ENCODE peak calls at places on chromosomes 6 and 20, in five cellular contexts. T, U, N, H and D are unnamed samples. For H3K9me3 and H3K36me3, the result is how much of the 10 kb centered on the place peaks cover.

GRCh38 chr6:162289972-162290371 is 437.6 kb downstream of the PRKN start:
- DNase-seq in T (no peak), U (no peak), N (no peak), H (no peak), D (no peak)

GRCh38 chr6:53014744-53015143 is 19.7 kb upstream of the GSTA4 start:
- DNase-seq in T (no peak), U (no peak), N (no peak), H (no peak), D (no peak)

GRCh38 chr6:118892248-118893094 is 1.5 kb upstream of the ASF1A start:
- DNase-seq in T (no peak), U (peak), N (no peak), H (no peak), D (no peak)

GRCh38 chr6:41818271-41819054 is 31.0 kb downstream of the TOMM6 start:
- DNase-seq in T (no peak), U (no peak), N (no peak), H (no peak), D (no peak)

GRCh38 chr20:46402236-46402886 is 4.1 kb downstream of the ELMO2 start:
- DNase-seq in T (no peak), U (peak), N (no peak), H (no peak), D (no peak)

GRCh38 chr6:132798820-132799538 is 542 bp upstream of the SLC18B1 start:
- DNase-seq in T (peak), U (peak), N (peak), H (peak), D (peak)

GRCh38 chr20:47878601-47879004 is 93.3 kb upstream of the SULF2 start:
- DNase-seq in T (no peak), U (no peak), N (no peak), H (no peak), D (peak)

GRCh38 chr6:10425973-10426780 is 11.3 kb upstream of the TFAP2A start:
- DNase-seq in T (no peak), U (peak), N (peak), H (no peak), D (peak)

GRCh38 chr6:106156863-106157262 is 70.7 kb downstream of the PRDM1 start:
- DNase-seq in T (no peak), U (no peak), N (no peak), H (no peak), D (no peak)
- H3K9me3 ChIP-seq in T (under half), U (under half), N (under half), H (under half), D (under half)

GRCh38 chr6:142302427-142303190 is 802 bp downstream of the ADGRG6 start:
- DNase-seq in T (no peak), U (no peak), N (no peak), H (no peak), D (no peak)
- H3K4me3 ChIP-seq in T (no peak), U (peak), N (peak), H (peak), D (peak)

GRCh38 chr20:63663332-63664066 is 5.4 kb downstream of the RTEL1 start:
- DNase-seq in T (no peak), U (no peak), N (no peak), H (no peak), D (no peak)

GRCh38 chr20:63660622-63661021 is 2.5 kb downstream of the RTEL1 start:
- DNase-seq in T (no peak), U (no peak), N (no peak), H (no peak), D (no peak)

GRCh38 chr20:63661108-63661507 is 3.0 kb downstream of the RTEL1 start:
- DNase-seq in T (no peak), U (no peak), N (no peak), H (no peak), D (no peak)

GRCh38 chr20:63662813-63663189 is 4.7 kb downstream of the RTEL1 start:
- DNase-seq in T (no peak), U (no peak), N (no peak), H (no peak), D (no peak)

DNA sequence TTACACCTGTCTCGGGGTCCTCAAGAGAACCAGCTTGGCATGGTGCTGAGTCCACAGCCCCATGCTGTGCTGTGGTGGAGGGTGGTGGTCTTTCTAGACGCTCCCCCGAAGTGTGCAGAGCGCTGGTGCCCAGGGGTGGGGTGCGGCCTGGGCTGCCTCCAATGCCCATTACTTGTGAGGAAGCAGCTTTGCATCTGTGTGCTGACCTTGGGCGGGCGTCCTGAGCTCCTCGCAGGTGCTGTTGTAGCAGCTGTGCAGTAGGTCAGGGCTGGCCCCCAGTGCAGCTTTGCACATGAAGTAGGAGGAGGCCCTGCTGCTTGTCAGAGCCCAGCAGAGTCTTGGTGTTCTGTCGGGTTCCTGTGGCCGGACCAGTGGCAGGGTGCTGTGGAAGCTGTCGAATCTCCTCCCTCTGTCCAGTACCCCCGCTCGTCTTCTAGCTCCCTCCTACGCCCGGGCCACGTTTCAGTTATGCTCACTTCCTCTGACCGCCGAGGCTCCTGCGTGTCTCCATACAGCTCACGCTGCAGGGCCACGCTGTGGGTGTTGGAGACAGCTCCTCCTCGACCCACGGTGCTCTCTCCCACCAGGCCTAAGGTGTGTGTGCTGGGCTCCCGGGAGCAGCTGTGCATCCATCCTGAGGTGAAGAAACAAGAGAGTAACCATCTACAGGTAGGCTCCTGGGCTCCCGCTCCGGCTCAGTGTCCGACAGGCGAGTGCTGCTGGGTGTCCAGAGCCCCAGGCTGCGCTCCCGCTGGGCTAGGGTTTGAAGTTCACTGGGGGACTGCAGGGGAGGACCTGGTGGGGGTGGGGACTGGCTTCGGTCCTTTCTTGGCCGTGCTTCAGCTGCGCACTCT is 4.1 kb downstream of the RTEL1 start:
- DNase-seq in T (no peak), U (no peak), N (no peak), H (no peak), D (no peak)
- H3K36me3 ChIP-seq in T (under half), U (under half), N (under half), H (under half), D (half or more)

GRCh38 chr6:28776269-28777146 is 147.3 kb downstream of the TRIM27 start:
- DNase-seq in T (no peak), U (no peak), N (peak), H (no peak), D (no peak)
- H3K9me3 ChIP-seq in T (under half), U (under half), N (under half), H (under half), D (under half)

GRCh38 chr6:148426317-148426977 is 83.8 kb downstream of the SASH1 start:
- DNase-seq in T (no peak), U (no peak), N (no peak), H (no peak), D (no peak)
- H3K4me3 ChIP-seq in T (no peak), U (no peak), N (no peak), H (no peak), D (no peak)

GRCh38 chr20:56308036-56308435 is 50.7 kb upstream of the FAM210B start:
- DNase-seq in T (no peak), U (no peak), N (no peak), H (no peak), D (no peak)
- H3K36me3 ChIP-seq in T (under half), U (under half), N (under half), H (under half), D (under half)